ENCODE peak calls at places on chromosomes 4 and X, in seven cellular contexts. E, A, C, Q, R, O and P are unnamed samples.

GRCh38 chrX:105876658-105877057 is 54.3 kb downstream of the NRK start:
- DNase-seq in E (peak; percentile 64), A (no peak), C (no peak), Q (peak; percentile 3), R (peak; percentile 50), O (no peak), P (peak; percentile 26)

GRCh38 chr4:1207603-1208265 is 35.4 kb upstream of the SPON2 start:
- DNase-seq in E (peak; percentile 3), A (peak; percentile 62), C (peak; percentile 73), Q (no peak), R (peak; percentile 11), O (no peak), P (no peak)

GRCh38 chr4:132694775-132695174 is 454.3 kb upstream of the PCDH10 start:
- DNase-seq in E (no peak), A (no peak), C (no peak), Q (no peak), R (no peak), O (no peak), P (no peak)

GRCh38 chrX:54048413-54048812 is 4.1 kb upstream of the PHF8 start:
- DNase-seq in E (no peak), A (no peak), C (no peak), Q (peak; percentile 17), R (no peak), O (no peak), P (no peak)

GRCh38 chr4:54940996-54941395 is 184.4 kb downstream of the KDR start:
- DNase-seq in E (no peak), A (no peak), C (no peak), Q (no peak), R (no peak), O (no peak), P (peak; percentile 9)

GRCh38 chr4:127103723-127104122 is 529.0 kb upstream of the INTU start:
- DNase-seq in E (no peak), A (peak; percentile 48), C (peak; percentile 50), Q (no peak), R (no peak), O (no peak), P (no peak)

GRCh38 chrX:51955200-51955599 is 61.8 kb downstream of the MAGED1 start:
- DNase-seq in E (peak; percentile 66), A (no peak), C (no peak), Q (no peak), R (no peak), O (no peak), P (no peak)

GRCh38 chrX:49710744-49711319 is 15.0 kb upstream of the PAGE1 start:
- DNase-seq in E (no peak), A (no peak), C (no peak), Q (peak; percentile 1), R (peak; percentile 14), O (no peak), P (no peak)

GRCh38 chr4:17719106-17719505 is 62.3 kb downstream of the FAM184B start:
- DNase-seq in E (peak; percentile 66), A (no peak), C (peak; percentile 2), Q (no peak), R (no peak), O (no peak), P (no peak)

GRCh38 chr4:80486603-80487002 is 151.1 kb downstream of the CFAP299 start:
- DNase-seq in E (no peak), A (no peak), C (no peak), Q (no peak), R (peak; percentile 41), O (no peak), P (no peak)
- TF ChIP-seq CTCF in E (no peak), A (no peak), C (no peak), Q (no peak), R (peak; percentile 55), O (no peak), P (no peak)

DNA sequence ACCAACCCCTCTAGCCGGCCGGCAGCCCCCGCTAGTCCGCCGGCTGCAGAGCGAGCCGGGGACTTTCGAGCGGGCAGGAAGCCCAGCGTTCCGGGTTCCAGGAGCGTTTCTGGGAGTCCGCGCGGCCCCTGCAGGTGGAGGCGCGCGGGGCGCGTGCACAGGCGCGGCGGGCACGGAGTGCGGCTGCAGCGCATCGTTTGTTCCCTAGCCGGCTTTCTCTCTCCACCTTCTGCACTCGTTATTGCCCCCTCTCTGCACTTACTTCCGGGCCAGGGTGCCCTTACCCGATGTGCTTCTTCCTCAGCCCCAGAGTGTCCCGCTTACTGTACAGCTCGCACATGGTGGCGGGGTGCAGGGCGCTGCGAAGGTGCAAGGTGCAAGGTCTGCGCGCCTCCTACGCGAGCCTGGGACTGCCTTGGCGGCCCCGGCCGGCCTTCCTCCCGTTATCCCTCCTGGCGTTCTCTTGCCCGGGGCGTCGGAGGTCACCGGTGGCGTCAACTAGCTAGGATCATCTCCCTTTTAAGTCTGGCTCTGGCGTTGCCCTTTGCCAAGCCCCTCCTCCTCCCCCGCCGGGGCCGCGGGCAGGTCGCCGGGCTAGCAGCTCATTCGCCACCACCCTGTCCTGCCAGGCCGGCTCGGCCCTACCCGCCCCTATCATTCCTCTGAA is at the start of gene ETNPPL:
- DNase-seq in E (peak; percentile 3), A (no peak), C (peak; percentile 21), Q (peak; percentile 21), R (peak; percentile 88), O (no peak), P (peak; percentile 59)
- TF ChIP-seq EZH2 in E (peak; percentile 49), A (peak; percentile 61), C (no peak), Q (no peak), R (no peak), O (peak; percentile 69), P (no peak)

DNA sequence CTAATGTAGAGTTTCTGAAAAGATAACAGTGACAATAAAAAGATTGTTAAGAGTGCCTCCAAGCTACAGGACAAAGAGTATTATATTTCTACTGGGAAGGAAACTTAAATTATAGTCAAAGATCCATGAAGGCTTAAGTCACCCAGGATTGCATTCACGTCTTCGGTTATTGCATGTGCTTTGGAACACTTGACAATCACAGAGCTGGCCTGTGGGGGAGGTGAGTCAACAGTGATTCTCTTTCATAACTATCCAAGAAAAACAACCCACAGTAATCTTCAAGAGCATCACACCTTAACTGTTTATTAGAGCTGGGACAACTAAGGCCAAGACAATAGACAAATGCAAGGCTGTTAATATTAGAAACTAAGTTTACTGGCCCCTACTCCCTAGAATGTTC is 40.3 kb downstream of the PDGFC start:
- DNase-seq in E (peak; percentile 82), A (peak; percentile 92), C (peak; percentile 93), Q (peak; percentile 70), R (no peak), O (no peak), P (peak; percentile 82)
- H3K27ac ChIP-seq in E (peak overlapping the region; percentile 83), A (peak overlapping the region; percentile 66), C (peak overlapping the region; percentile 19), Q (no peak overlapping the region), R (no peak overlapping the region), O (no peak overlapping the region), P (peak overlapping the region; percentile 78)

GRCh38 chr4:94171616-94172015 is 36.0 kb upstream of the SMARCAD1 start:
- DNase-seq in E (peak; percentile 15), A (no peak), C (no peak), Q (no peak), R (peak; percentile 42), O (no peak), P (no peak)
- TF ChIP-seq CTCF in E (peak; percentile 62), A (peak; percentile 28), C (peak; percentile 34), Q (no peak), R (peak; percentile 33), O (no peak), P (peak; percentile 38)